ENCODE peak calls at places on chromosomes 5 and 9, in seven cellular contexts. One of them, this sample, is unnamed.

GRCh38 chr9:86705474-86705873 is 241.8 kb downstream of the GAS1 start:
- DNase-seq in Peyer's patch: no peak
- DNase-seq in left ventricle myocardium inferior: no peak
- DNase-seq in tibial nerve: no peak
- DNase-seq in cardiac fibroblast: peak; percentile 6
- DNase-seq in upper lobe of right lung: no peak
- DNase-seq in fibroblast of the aortic adventitia: peak; percentile 77
- DNase-seq in this sample: no peak

GRCh38 chr5:103016167-103016566 is 103.8 kb downstream of the GIN1 start:
- DNase-seq in Peyer's patch: no peak
- DNase-seq in left ventricle myocardium inferior: no peak
- DNase-seq in tibial nerve: no peak
- DNase-seq in cardiac fibroblast: no peak
- DNase-seq in upper lobe of right lung: no peak
- DNase-seq in fibroblast of the aortic adventitia: no peak
- DNase-seq in this sample: no peak

GRCh38 chr9:133758228-133758627 is 20.1 kb upstream of the SARDH start:
- DNase-seq in Peyer's patch: no peak
- DNase-seq in left ventricle myocardium inferior: no peak
- DNase-seq in tibial nerve: no peak
- DNase-seq in cardiac fibroblast: no peak
- DNase-seq in upper lobe of right lung: peak; percentile 46
- DNase-seq in fibroblast of the aortic adventitia: no peak
- DNase-seq in this sample: no peak

GRCh38 chr5:150142800-150143724 is 12.6 kb downstream of the PDGFRB start:
- DNase-seq in Peyer's patch: no peak
- DNase-seq in left ventricle myocardium inferior: peak; percentile 84
- DNase-seq in tibial nerve: peak; percentile 72
- DNase-seq in cardiac fibroblast: peak; percentile 97
- DNase-seq in upper lobe of right lung: no peak
- DNase-seq in fibroblast of the aortic adventitia: peak; percentile 96
- DNase-seq in this sample: peak; percentile 96

GRCh38 chr5:119049824-119050449 is 20.9 kb upstream of the DMXL1 start:
- DNase-seq in Peyer's patch: no peak
- DNase-seq in left ventricle myocardium inferior: no peak
- DNase-seq in tibial nerve: no peak
- DNase-seq in cardiac fibroblast: peak; percentile 84
- DNase-seq in upper lobe of right lung: no peak
- DNase-seq in fibroblast of the aortic adventitia: peak; percentile 93
- DNase-seq in this sample: no peak

GRCh38 chr9:120212153-120212852 is 367.7 kb downstream of the CDK5RAP2 start:
- DNase-seq in Peyer's patch: no peak
- DNase-seq in left ventricle myocardium inferior: no peak
- DNase-seq in tibial nerve: no peak
- DNase-seq in cardiac fibroblast: no peak
- DNase-seq in upper lobe of right lung: no peak
- DNase-seq in fibroblast of the aortic adventitia: no peak
- DNase-seq in this sample: no peak

GRCh38 chr5:149375434-149375833 is 3.7 kb downstream of the IL17B start:
- DNase-seq in Peyer's patch: no peak
- DNase-seq in left ventricle myocardium inferior: no peak
- DNase-seq in tibial nerve: no peak
- DNase-seq in cardiac fibroblast: no peak
- DNase-seq in upper lobe of right lung: no peak
- DNase-seq in fibroblast of the aortic adventitia: no peak
- DNase-seq in this sample: no peak

GRCh38 chr9:131585375-131585774 is 40.1 kb downstream of the PRRT1B start:
- DNase-seq in Peyer's patch: peak; percentile 68
- DNase-seq in left ventricle myocardium inferior: no peak
- DNase-seq in tibial nerve: no peak
- DNase-seq in cardiac fibroblast: peak; percentile 23
- DNase-seq in upper lobe of right lung: no peak
- DNase-seq in fibroblast of the aortic adventitia: no peak
- DNase-seq in this sample: no peak

GRCh38 chr9:13279284-13280162 is at the start of gene MPDZ:
- DNase-seq in Peyer's patch: no peak
- DNase-seq in left ventricle myocardium inferior: peak; percentile 76
- DNase-seq in tibial nerve: peak; percentile 15
- DNase-seq in cardiac fibroblast: peak; percentile 68
- DNase-seq in upper lobe of right lung: peak; percentile 86
- DNase-seq in fibroblast of the aortic adventitia: peak; percentile 66
- DNase-seq in this sample: peak; percentile 88

GRCh38 chr5:135243194-135244191 is 155.5 kb downstream of the MACROH2A1 start:
- DNase-seq in Peyer's patch: no peak
- DNase-seq in left ventricle myocardium inferior: peak; percentile 39
- DNase-seq in tibial nerve: no peak
- DNase-seq in cardiac fibroblast: no peak
- DNase-seq in upper lobe of right lung: peak; percentile 54
- DNase-seq in fibroblast of the aortic adventitia: peak; percentile 84
- DNase-seq in this sample: peak; percentile 13

GRCh38 chr5:62791059-62791458 is 212.4 kb downstream of the LRRC70 start:
- DNase-seq in Peyer's patch: no peak
- DNase-seq in left ventricle myocardium inferior: no peak
- DNase-seq in tibial nerve: no peak
- DNase-seq in cardiac fibroblast: peak; percentile 46
- DNase-seq in upper lobe of right lung: no peak
- DNase-seq in fibroblast of the aortic adventitia: peak; percentile 4
- DNase-seq in this sample: no peak

GRCh38 chr5:15577132-15577531 is 77.2 kb downstream of the FBXL7 start:
- DNase-seq in Peyer's patch: no peak
- DNase-seq in left ventricle myocardium inferior: peak; percentile 33
- DNase-seq in tibial nerve: no peak
- DNase-seq in cardiac fibroblast: no peak
- DNase-seq in upper lobe of right lung: no peak
- DNase-seq in fibroblast of the aortic adventitia: no peak
- DNase-seq in this sample: no peak

GRCh38 chr5:142587354-142587965 is 98.4 kb downstream of the FGF1 start:
- DNase-seq in Peyer's patch: no peak
- DNase-seq in left ventricle myocardium inferior: no peak
- DNase-seq in tibial nerve: no peak
- DNase-seq in cardiac fibroblast: peak; percentile 70
- DNase-seq in upper lobe of right lung: no peak
- DNase-seq in fibroblast of the aortic adventitia: peak; percentile 49
- DNase-seq in this sample: no peak

GRCh38 chr5:111004291-111004690 is 67.2 kb upstream of the TSLP start:
- DNase-seq in Peyer's patch: no peak
- DNase-seq in left ventricle myocardium inferior: no peak
- DNase-seq in tibial nerve: no peak
- DNase-seq in cardiac fibroblast: no peak
- DNase-seq in upper lobe of right lung: no peak
- DNase-seq in fibroblast of the aortic adventitia: no peak
- DNase-seq in this sample: no peak

GRCh38 chr5:171412186-171412585 is 7.3 kb upstream of the FGF18 start:
- DNase-seq in Peyer's patch: no peak
- DNase-seq in left ventricle myocardium inferior: no peak
- DNase-seq in tibial nerve: no peak
- DNase-seq in cardiac fibroblast: no peak
- DNase-seq in upper lobe of right lung: no peak
- DNase-seq in fibroblast of the aortic adventitia: no peak
- DNase-seq in this sample: no peak
- TF ChIP-seq CTCF in Peyer's patch: no peak
- TF ChIP-seq CTCF in left ventricle myocardium inferior: no peak
- TF ChIP-seq CTCF in tibial nerve: no peak
- TF ChIP-seq CTCF in cardiac fibroblast: no peak
- TF ChIP-seq CTCF in upper lobe of right lung: no peak
- TF ChIP-seq CTCF in fibroblast of the aortic adventitia: no peak
- TF ChIP-seq CTCF in this sample: no peak

DNA sequence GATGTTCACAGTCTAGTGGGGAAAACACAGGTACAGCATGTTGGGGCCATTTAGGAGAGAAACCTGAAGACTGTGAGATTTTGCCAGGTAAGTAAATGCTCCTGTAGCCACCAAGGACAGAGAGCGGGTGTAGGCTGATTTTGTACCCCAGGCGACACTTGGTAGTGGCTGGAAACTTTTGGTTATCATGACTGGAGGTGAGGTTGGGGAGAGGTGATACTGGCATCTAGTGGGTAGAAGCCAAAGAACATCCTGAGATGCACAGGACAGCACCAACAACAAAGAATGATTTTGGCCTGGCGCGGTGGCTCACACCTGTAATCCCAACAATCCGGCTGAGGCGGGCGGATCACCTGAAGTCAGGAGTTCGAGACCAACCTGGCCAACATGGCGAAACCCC is 38.8 kb upstream of the PWWP2A start:
- DNase-seq in Peyer's patch: no peak
- DNase-seq in left ventricle myocardium inferior: no peak
- DNase-seq in tibial nerve: no peak
- DNase-seq in cardiac fibroblast: no peak
- DNase-seq in upper lobe of right lung: no peak
- DNase-seq in fibroblast of the aortic adventitia: no peak
- DNase-seq in this sample: no peak
- TF ChIP-seq CTCF in Peyer's patch: no peak
- TF ChIP-seq CTCF in left ventricle myocardium inferior: no peak
- TF ChIP-seq CTCF in tibial nerve: no peak
- TF ChIP-seq CTCF in cardiac fibroblast: no peak
- TF ChIP-seq CTCF in upper lobe of right lung: no peak
- TF ChIP-seq CTCF in fibroblast of the aortic adventitia: no peak
- TF ChIP-seq CTCF in this sample: no peak

GRCh38 chr5:38497946-38498345 is 58.5 kb downstream of the LIFR start:
- DNase-seq in Peyer's patch: no peak
- DNase-seq in left ventricle myocardium inferior: no peak
- DNase-seq in tibial nerve: no peak
- DNase-seq in cardiac fibroblast: peak; percentile 43
- DNase-seq in upper lobe of right lung: no peak
- DNase-seq in fibroblast of the aortic adventitia: peak; percentile 44
- DNase-seq in this sample: no peak
- TF ChIP-seq CTCF in Peyer's patch: no peak
- TF ChIP-seq CTCF in left ventricle myocardium inferior: peak; percentile 39
- TF ChIP-seq CTCF in tibial nerve: no peak
- TF ChIP-seq CTCF in cardiac fibroblast: peak; percentile 23
- TF ChIP-seq CTCF in upper lobe of right lung: no peak
- TF ChIP-seq CTCF in fibroblast of the aortic adventitia: peak; percentile 30
- TF ChIP-seq CTCF in this sample: no peak

GRCh38 chr9:114454652-114455051 is 50.6 kb downstream of the WHRN start:
- DNase-seq in Peyer's patch: no peak
- DNase-seq in left ventricle myocardium inferior: no peak
- DNase-seq in tibial nerve: no peak
- DNase-seq in cardiac fibroblast: no peak
- DNase-seq in upper lobe of right lung: no peak
- DNase-seq in fibroblast of the aortic adventitia: no peak
- DNase-seq in this sample: no peak

GRCh38 chr9:114459464-114459863 is 45.8 kb downstream of the WHRN start:
- DNase-seq in Peyer's patch: no peak
- DNase-seq in left ventricle myocardium inferior: no peak
- DNase-seq in tibial nerve: no peak
- DNase-seq in cardiac fibroblast: no peak
- DNase-seq in upper lobe of right lung: peak; percentile 26
- DNase-seq in fibroblast of the aortic adventitia: no peak
- DNase-seq in this sample: no peak

GRCh38 chr9:114452219-114453169 is 52.8 kb downstream of the WHRN start:
- DNase-seq in Peyer's patch: peak; percentile 68
- DNase-seq in left ventricle myocardium inferior: no peak
- DNase-seq in tibial nerve: no peak
- DNase-seq in cardiac fibroblast: no peak
- DNase-seq in upper lobe of right lung: peak; percentile 62
- DNase-seq in fibroblast of the aortic adventitia: no peak
- DNase-seq in this sample: peak; percentile 72

GRCh38 chr9:114460513-114461225 is 44.6 kb downstream of the WHRN start:
- DNase-seq in Peyer's patch: no peak
- DNase-seq in left ventricle myocardium inferior: no peak
- DNase-seq in tibial nerve: no peak
- DNase-seq in cardiac fibroblast: no peak
- DNase-seq in upper lobe of right lung: no peak
- DNase-seq in fibroblast of the aortic adventitia: no peak
- DNase-seq in this sample: no peak

GRCh38 chr9:114456929-114457328 is 48.3 kb downstream of the WHRN start:
- DNase-seq in Peyer's patch: no peak
- DNase-seq in left ventricle myocardium inferior: no peak
- DNase-seq in tibial nerve: no peak
- DNase-seq in cardiac fibroblast: no peak
- DNase-seq in upper lobe of right lung: no peak
- DNase-seq in fibroblast of the aortic adventitia: no peak
- DNase-seq in this sample: no peak
- TF ChIP-seq CTCF in Peyer's patch: no peak
- TF ChIP-seq CTCF in left ventricle myocardium inferior: no peak
- TF ChIP-seq CTCF in tibial nerve: no peak
- TF ChIP-seq CTCF in cardiac fibroblast: no peak
- TF ChIP-seq CTCF in upper lobe of right lung: no peak
- TF ChIP-seq CTCF in fibroblast of the aortic adventitia: no peak
- TF ChIP-seq CTCF in this sample: no peak

GRCh38 chr9:73049280-73049679 is 96.4 kb upstream of the ALDH1A1 start:
- DNase-seq in Peyer's patch: no peak
- DNase-seq in left ventricle myocardium inferior: no peak
- DNase-seq in tibial nerve: no peak
- DNase-seq in cardiac fibroblast: no peak
- DNase-seq in upper lobe of right lung: no peak
- DNase-seq in fibroblast of the aortic adventitia: no peak
- DNase-seq in this sample: no peak

GRCh38 chr9:73046769-73047168 is 93.9 kb upstream of the ALDH1A1 start:
- DNase-seq in Peyer's patch: no peak
- DNase-seq in left ventricle myocardium inferior: no peak
- DNase-seq in tibial nerve: no peak
- DNase-seq in cardiac fibroblast: no peak
- DNase-seq in upper lobe of right lung: no peak
- DNase-seq in fibroblast of the aortic adventitia: no peak
- DNase-seq in this sample: no peak

GRCh38 chr9:73053543-73053942 is 98.1 kb upstream of the ANXA1 start:
- DNase-seq in Peyer's patch: no peak
- DNase-seq in left ventricle myocardium inferior: no peak
- DNase-seq in tibial nerve: no peak
- DNase-seq in cardiac fibroblast: no peak
- DNase-seq in upper lobe of right lung: no peak
- DNase-seq in fibroblast of the aortic adventitia: no peak
- DNase-seq in this sample: no peak

GRCh38 chr9:73050887-73051550 is 98.2 kb upstream of the ALDH1A1 start:
- DNase-seq in Peyer's patch: no peak
- DNase-seq in left ventricle myocardium inferior: peak; percentile 16
- DNase-seq in tibial nerve: no peak
- DNase-seq in cardiac fibroblast: peak; percentile 12
- DNase-seq in upper lobe of right lung: no peak
- DNase-seq in fibroblast of the aortic adventitia: no peak
- DNase-seq in this sample: no peak

GRCh38 chr9:73050062-73050814 is 97.4 kb upstream of the ALDH1A1 start:
- DNase-seq in Peyer's patch: no peak
- DNase-seq in left ventricle myocardium inferior: no peak
- DNase-seq in tibial nerve: no peak
- DNase-seq in cardiac fibroblast: peak; percentile 49
- DNase-seq in upper lobe of right lung: no peak
- DNase-seq in fibroblast of the aortic adventitia: peak; percentile 50
- DNase-seq in this sample: no peak
- TF ChIP-seq CTCF in Peyer's patch: no peak
- TF ChIP-seq CTCF in left ventricle myocardium inferior: no peak
- TF ChIP-seq CTCF in tibial nerve: no peak
- TF ChIP-seq CTCF in cardiac fibroblast: no peak
- TF ChIP-seq CTCF in upper lobe of right lung: peak; percentile 9
- TF ChIP-seq CTCF in fibroblast of the aortic adventitia: peak; percentile 54
- TF ChIP-seq CTCF in this sample: no peak